ENCODE peak calls at places on chromosome 7, in five cellular contexts. U is glutamatergic neuron; H is NCI-H2081; I is activated CD8-positive, alpha-beta T cell treated with anti-CD3 and anti-CD28 coated beads for 36 hours; Z is NCI-H748 treated with DMSO at 0.1 percent for 48 hours. P is an unnamed sample.

GRCh38 chr7:157771-158251 is 34.6 kb upstream of the FAM20C start:
- DNase-seq in H (no peak), I (no peak), U (no peak), Z (no peak), P (no peak)

GRCh38 chr7:27143022-27143949 is at the start of gene HOXA5:
- DNase-seq in H (no peak), Z (peak), I (no peak), U (peak), P (peak)

GRCh38 chr7:29146082-29146706 is at the start of gene CPVL:
- DNase-seq in I (peak), H (no peak), Z (peak), U (peak), P (peak)

GRCh38 chr7:116834815-116835533 is 27.4 kb upstream of the CAPZA2 start:
- DNase-seq in U (no peak), I (no peak), H (no peak), Z (no peak), P (no peak)

GRCh38 chr7:85156661-85157213 is 30.1 kb downstream of the SEMA3D start:
- DNase-seq in H (peak), Z (peak), I (no peak), U (no peak), P (no peak)

GRCh38 chr7:43108255-43109011 is 4.0 kb upstream of the HECW1 start:
- DNase-seq in I (peak), Z (no peak), H (no peak), U (peak), P (peak)

GRCh38 chr7:129952653-129953560 is at the start of gene UBE2H:
- DNase-seq in H (peak), Z (peak), I (peak), U (peak), P (peak)

GRCh38 chr7:27868117-27868516 is 128.2 kb downstream of the TAX1BP1 start:
- DNase-seq in U (peak), I (no peak), Z (no peak), H (no peak), P (no peak)

GRCh38 chr7:39952378-39952777 is 2.3 kb downstream of the CDK13 start:
- DNase-seq in H (no peak), Z (no peak), I (no peak), U (no peak), P (no peak)

GRCh38 chr7:42745357-42746022 is 166.4 kb downstream of the C7orf25 start:
- DNase-seq in U (peak), Z (no peak), H (peak), I (peak), P (peak)